ENCODE peak calls at places on chromosome 5, in six cellular contexts. J is stomach; X is cardiac muscle cell; T is fibroblast of mammary gland; D is activated CD8-positive, alpha-beta T cell treated with anti-CD3 and anti-CD28 coated beads for 36 hours; O is cardiac fibroblast. F is an unnamed sample.

GRCh38 chr5:41522193-41522786 is 11.9 kb upstream of the PLCXD3 start:
- DNase-seq in O (no peak), D (no peak), X (no peak), J (no peak), T (no peak), F (no peak)

GRCh38 chr5:76022611-76023010 is 60.6 kb upstream of the SV2C start:
- DNase-seq in X (no peak), J (no peak), O (no peak), T (no peak), D (no peak), F (no peak)

GRCh38 chr5:132089363-132089762 is 15.8 kb downstream of the CSF2 start:
- DNase-seq in J (no peak), D (no peak), X (no peak), T (no peak), O (no peak), F (no peak)

GRCh38 chr5:107680099-107680498 is 9.4 kb upstream of the EFNA5 start:
- DNase-seq in O (no peak), D (no peak), J (no peak), T (no peak), X (no peak), F (no peak)

GRCh38 chr5:169507051-169507450 is 76.5 kb upstream of the SPDL1 start:
- DNase-seq in D (no peak), O (peak; percentile 29), T (no peak), J (no peak), X (peak; percentile 11), F (no peak)

GRCh38 chr5:80711938-80712337 is 57.2 kb upstream of the DHFR start:
- DNase-seq in O (peak; percentile 40), D (peak; percentile 12), T (peak; percentile 39), X (peak; percentile 49), J (no peak), F (peak; percentile 15)

GRCh38 chr5:87211676-87212075 is 56.0 kb upstream of the RASA1 start:
- DNase-seq in X (no peak), D (no peak), O (no peak), J (no peak), T (no peak), F (no peak)

GRCh38 chr5:181145133-181145532 is 2.3 kb upstream of the OR2V2 start:
- DNase-seq in X (no peak), O (no peak), D (no peak), J (no peak), T (no peak), F (no peak)

GRCh38 chr5:159403906-159404641 is 73.8 kb upstream of the IL12B start:
- DNase-seq in X (no peak), D (no peak), O (no peak), T (peak; percentile 40), J (no peak), F (no peak)

GRCh38 chr5:92237896-92238295 is 854.8 kb upstream of the ARRDC3 start:
- DNase-seq in J (no peak), D (no peak), T (no peak), X (no peak), O (no peak), F (no peak)

GRCh38 chr5:157336423-157336744 is 70.5 kb downstream of the CYFIP2 start:
- DNase-seq in T (no peak), O (no peak), X (no peak), J (no peak), D (no peak), F (no peak)

GRCh38 chr5:132073231-132074013 is at the start of gene CSF2:
- DNase-seq in T (peak; percentile 22), X (no peak), D (peak; percentile 65), J (no peak), O (no peak), F (no peak)

GRCh38 chr5:55994502-55994997 is at the start of gene IL6ST:
- DNase-seq in D (peak; percentile 55), T (peak; percentile 63), X (peak; percentile 93), O (peak; percentile 93), J (peak; percentile 71), F (no peak)

DNA sequence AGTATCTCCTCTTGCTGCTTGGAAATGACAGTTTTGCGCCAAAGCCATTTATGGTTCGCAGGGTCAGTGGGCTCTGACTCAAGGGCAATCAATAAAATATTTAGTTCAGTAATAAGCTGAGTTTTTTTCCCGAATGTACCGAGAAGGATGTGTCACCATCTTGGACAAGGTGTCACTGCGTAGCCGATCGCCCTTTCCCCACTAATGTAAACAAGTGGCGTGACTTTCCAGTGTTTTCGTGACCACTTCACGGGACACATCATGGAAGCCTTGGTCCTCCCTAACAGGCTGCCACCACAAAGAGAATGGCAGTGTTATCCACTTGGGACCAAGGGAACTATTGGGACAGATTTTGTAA is 16.4 kb downstream of the ISL1 start:
- DNase-seq in O (no peak), T (no peak), J (no peak), X (no peak), D (no peak), F (no peak)
- TF ChIP-seq CTCF in O (no peak), T (no peak), J (no peak), X (no peak), D (no peak), F (no peak)

DNA sequence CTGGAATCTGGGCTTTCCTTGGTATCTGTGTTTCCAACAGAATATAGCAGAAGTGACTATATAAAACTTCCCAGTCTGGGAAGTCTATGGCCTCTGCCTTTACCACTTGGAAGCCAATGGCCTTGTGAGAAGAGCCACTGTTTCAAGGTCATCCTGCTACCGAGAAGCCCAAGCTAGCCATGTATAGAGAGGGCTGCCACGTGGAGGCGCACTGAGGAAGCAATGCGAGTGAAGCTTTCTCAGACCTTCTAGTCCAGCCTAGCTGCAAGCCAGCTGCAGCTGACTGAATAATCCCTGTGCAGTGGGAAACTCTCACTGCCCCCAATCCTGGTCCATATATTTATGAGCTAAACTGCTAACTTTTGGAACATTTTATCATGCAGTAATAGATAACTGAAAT is 661.8 kb upstream of the RIOK2 start:
- DNase-seq in D (no peak), O (no peak), X (no peak), T (no peak), J (no peak), F (no peak)
- TF ChIP-seq CTCF in D (no peak), O (no peak), X (no peak), T (no peak), J (no peak), F (peak; percentile 13)

DNA sequence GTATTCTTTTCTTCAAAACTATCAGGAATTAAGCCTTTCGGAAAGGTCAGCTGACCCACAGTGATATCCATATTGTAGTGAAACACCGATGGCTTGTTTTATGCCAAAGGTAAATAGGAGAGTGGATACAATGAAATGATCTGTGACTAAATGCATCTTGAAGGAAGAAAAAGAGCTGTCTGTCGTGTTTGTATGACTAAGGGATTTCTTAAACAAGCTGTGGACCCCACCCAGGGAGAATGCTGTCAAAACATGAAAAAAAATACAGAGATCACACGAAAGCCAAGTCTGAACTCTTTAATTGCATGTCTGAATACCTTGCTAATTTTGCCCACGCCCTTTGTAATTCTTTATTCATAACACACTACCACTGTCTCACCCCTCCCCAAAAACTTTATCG is 286.4 kb upstream of the WWC1 start:
- DNase-seq in T (no peak), X (no peak), D (no peak), O (no peak), J (no peak), F (no peak)
- TF ChIP-seq CTCF in T (no peak), X (no peak), D (no peak), O (no peak), J (no peak), F (no peak)

GRCh38 chr5:145887976-145888574 is 15.3 kb upstream of the GRXCR2 start:
- DNase-seq in O (peak; percentile 72), J (peak; percentile 73), T (peak; percentile 60), X (peak; percentile 75), D (peak; percentile 10), F (no peak)

GRCh38 chr5:145889611-145890010 is 16.8 kb upstream of the GRXCR2 start:
- DNase-seq in X (no peak), J (no peak), D (no peak), O (no peak), T (no peak), F (no peak)

GRCh38 chr5:145887217-145887616 is 14.4 kb upstream of the GRXCR2 start:
- DNase-seq in O (no peak), J (no peak), T (no peak), D (no peak), X (no peak), F (no peak)
- TF ChIP-seq CTCF in O (no peak), J (no peak), T (no peak), D (no peak), X (no peak), F (no peak)

DNA sequence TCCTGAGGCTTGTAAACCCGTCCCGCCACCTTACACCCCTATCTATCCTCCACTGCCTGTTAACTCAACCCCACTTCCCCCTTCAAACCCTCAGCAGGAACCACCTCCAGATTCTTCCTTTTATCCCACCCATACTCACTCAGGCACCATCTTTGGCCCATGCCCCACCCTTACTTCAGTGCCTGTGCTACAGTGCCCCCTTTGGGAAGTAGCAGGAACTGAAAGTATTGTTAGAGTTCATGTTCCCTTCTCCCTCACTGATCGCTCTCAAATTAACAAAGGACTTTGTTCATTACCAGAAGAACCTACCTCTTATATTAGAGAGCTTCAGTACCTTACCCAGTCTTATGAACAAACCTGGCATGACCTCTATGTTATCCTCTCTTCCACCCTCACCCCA is 92.2 kb upstream of the MOCS2 start:
- DNase-seq in X (no peak), J (no peak), T (no peak), O (no peak), D (peak; percentile 19), F (no peak)
- TF ChIP-seq CTCF in X (peak; percentile 15), J (no peak), T (peak; percentile 40), O (peak; percentile 29), D (peak; percentile 28), F (no peak)

F was measured in GM20000.